ENCODE peak calls at places on chromosomes 2 and 18, in five cellular contexts. B, H, O, S and U are unnamed samples.

GRCh38 chr2:120489023-120489422 is 143.1 kb downstream of the INHBB start:
- DNase-seq in B (no peak), H (no peak), O (peak; percentile 24), S (no peak), U (no peak)

GRCh38 chr2:23376972-23377371 is 8.0 kb upstream of the KLHL29 start:
- DNase-seq in B (no peak), H (no peak), O (no peak), S (no peak), U (no peak)

GRCh38 chr2:29766191-29766590 is 155.2 kb downstream of the ALK start:
- DNase-seq in B (no peak), H (no peak), O (no peak), S (no peak), U (no peak)

GRCh38 chr2:65351948-65352595 is 80.3 kb downstream of the SPRED2 start:
- DNase-seq in B (no peak), H (no peak), O (no peak), S (no peak), U (no peak)

GRCh38 chr2:2623939-2624338 is 292.9 kb upstream of the MYT1L start:
- DNase-seq in B (no peak), H (no peak), O (no peak), S (no peak), U (no peak)

GRCh38 chr2:144886847-144887246 is 366.9 kb upstream of the ZEB2 start:
- DNase-seq in B (peak; percentile 25), H (peak; percentile 22), O (no peak), S (no peak), U (peak; percentile 63)

GRCh38 chr2:72745679-72746368 is 80.0 kb downstream of the EXOC6B start:
- DNase-seq in B (no peak), H (no peak), O (no peak), S (peak; percentile 13), U (no peak)

GRCh38 chr18:51480562-51481261 is 283.2 kb upstream of the MEX3C start:
- DNase-seq in B (no peak), H (no peak), O (no peak), S (no peak), U (no peak)

GRCh38 chr2:73979686-73980085 is 5.0 kb upstream of the TET3 start:
- DNase-seq in B (peak; percentile 72), H (peak; percentile 22), O (no peak), S (no peak), U (no peak)

GRCh38 chr2:104120144-104120543 is 733.8 kb upstream of the POU3F3 start:
- DNase-seq in B (no peak), H (no peak), O (no peak), S (no peak), U (no peak)

GRCh38 chr18:903703-904102 is 968 bp upstream of the ADCYAP1 start:
- DNase-seq in B (peak; percentile 46), H (no peak), O (no peak), S (no peak), U (peak; percentile 88)

GRCh38 chr2:28643324-28643723 is 108.3 kb upstream of the PPP1CB start:
- DNase-seq in B (no peak), H (peak; percentile 60), O (no peak), S (no peak), U (peak; percentile 67)

GRCh38 chr2:85760371-85760770 is 6.6 kb downstream of the ATOH8 start:
- DNase-seq in B (no peak), H (no peak), O (no peak), S (no peak), U (no peak)

GRCh38 chr2:136116813-136117390 is 1.0 kb downstream of the CXCR4 start:
- DNase-seq in B (peak; percentile 63), H (no peak), O (no peak), S (no peak), U (peak; percentile 79)

GRCh38 chr2:127679680-127680361 is 4.5 kb upstream of the LIMS2 start:
- DNase-seq in B (no peak), H (no peak), O (no peak), S (no peak), U (no peak)

GRCh38 chr2:184370954-184371353 is 227.4 kb upstream of the ZNF804A start:
- DNase-seq in B (no peak), H (no peak), O (no peak), S (no peak), U (no peak)

GRCh38 chr2:232417489-232417888 is 10.8 kb downstream of the ALPG start:
- DNase-seq in B (peak; percentile 67), H (no peak), O (no peak), S (no peak), U (no peak)

GRCh38 chr2:190910341-190911136 is 29.9 kb downstream of the GLS start:
- DNase-seq in B (no peak), H (no peak), O (no peak), S (no peak), U (no peak)

GRCh38 chr2:3867451-3867850 is 164.1 kb downstream of the DCDC2C start:
- DNase-seq in B (no peak), H (no peak), O (no peak), S (no peak), U (no peak)

GRCh38 chr18:28793911-28794310 is 617.0 kb upstream of the CDH2 start:
- DNase-seq in B (no peak), H (no peak), O (no peak), S (no peak), U (no peak)

GRCh38 chr2:41709702-41710599 is 337.9 kb upstream of the PKDCC start:
- DNase-seq in B (no peak), H (no peak), O (no peak), S (no peak), U (no peak)

GRCh38 chr2:192119536-192119935 is 75.2 kb downstream of the TMEFF2 start:
- DNase-seq in B (no peak), H (no peak), O (no peak), S (no peak), U (no peak)

GRCh38 chr2:24076849-24077534 is 866 bp upstream of the SF3B6 start:
- DNase-seq in B (no peak), H (no peak), O (no peak), S (no peak), U (no peak)

GRCh38 chr2:168565112-168565511 is 109.0 kb downstream of the CERS6 start:
- DNase-seq in B (peak; percentile 21), H (peak; percentile 39), O (no peak), S (no peak), U (no peak)

GRCh38 chr2:199677881-199678280 is 173.1 kb downstream of the FTCDNL1 start:
- DNase-seq in B (no peak), H (no peak), O (no peak), S (no peak), U (no peak)

GRCh38 chr2:100321181-100321880 is 970 bp downstream of the LONRF2 start:
- DNase-seq in B (peak; percentile 57), H (peak; percentile 38), O (no peak), S (peak; percentile 55), U (no peak)

GRCh38 chr18:79245517-79246001 is 150.2 kb upstream of the NFATC1 start:
- DNase-seq in B (no peak), H (no peak), O (no peak), S (no peak), U (no peak)

GRCh38 chr2:47869859-47870258 is 36.4 kb downstream of the FBXO11 start:
- DNase-seq in B (no peak), H (no peak), O (no peak), S (no peak), U (no peak)

GRCh38 chr2:182650704-182651103 is 65.4 kb upstream of the DNAJC10 start:
- DNase-seq in B (no peak), H (no peak), O (no peak), S (no peak), U (no peak)

GRCh38 chr2:117523267-117523666 is 291.2 kb upstream of the DDX18 start:
- DNase-seq in B (peak; percentile 39), H (peak; percentile 39), O (peak; percentile 91), S (no peak), U (no peak)

GRCh38 chr18:37565985-37566478 is 434 bp upstream of the CELF4 start:
- DNase-seq in B (peak; percentile 66), H (no peak), O (peak; percentile 52), S (no peak), U (peak; percentile 66)

GRCh38 chr18:49876536-49876935 is 63.2 kb upstream of the ACAA2 start:
- DNase-seq in B (no peak), H (no peak), O (no peak), S (no peak), U (no peak)

GRCh38 chr18:49878015-49878414 is 64.7 kb upstream of the ACAA2 start:
- DNase-seq in B (no peak), H (no peak), O (no peak), S (no peak), U (no peak)

GRCh38 chr18:49880656-49881055 is 67.3 kb upstream of the ACAA2 start:
- DNase-seq in B (no peak), H (no peak), O (no peak), S (no peak), U (no peak)

GRCh38 chr18:49878996-49879585 is 65.8 kb upstream of the ACAA2 start:
- DNase-seq in B (no peak), H (no peak), O (no peak), S (no peak), U (no peak)

GRCh38 chr18:49878567-49878966 is 65.2 kb upstream of the ACAA2 start:
- DNase-seq in B (no peak), H (no peak), O (no peak), S (no peak), U (no peak)
- H3K27ac ChIP-seq in B (no peak overlapping the region), H (no peak overlapping the region), O (no peak overlapping the region), S (no peak overlapping the region), U (no peak overlapping the region)

GRCh38 chr2:179180242-179180641 is 84.4 kb downstream of the SESTD1 start:
- DNase-seq in B (no peak), H (no peak), O (no peak), S (no peak), U (no peak)

GRCh38 chr2:179179719-179180118 is 84.9 kb downstream of the SESTD1 start:
- DNase-seq in B (no peak), H (no peak), O (no peak), S (no peak), U (no peak)

GRCh38 chr2:179181002-179181401 is 83.6 kb downstream of the SESTD1 start:
- DNase-seq in B (no peak), H (no peak), O (no peak), S (no peak), U (no peak)

GRCh38 chr2:179174240-179174639 is 90.4 kb downstream of the SESTD1 start:
- DNase-seq in B (no peak), H (no peak), O (no peak), S (no peak), U (no peak)

DNA sequence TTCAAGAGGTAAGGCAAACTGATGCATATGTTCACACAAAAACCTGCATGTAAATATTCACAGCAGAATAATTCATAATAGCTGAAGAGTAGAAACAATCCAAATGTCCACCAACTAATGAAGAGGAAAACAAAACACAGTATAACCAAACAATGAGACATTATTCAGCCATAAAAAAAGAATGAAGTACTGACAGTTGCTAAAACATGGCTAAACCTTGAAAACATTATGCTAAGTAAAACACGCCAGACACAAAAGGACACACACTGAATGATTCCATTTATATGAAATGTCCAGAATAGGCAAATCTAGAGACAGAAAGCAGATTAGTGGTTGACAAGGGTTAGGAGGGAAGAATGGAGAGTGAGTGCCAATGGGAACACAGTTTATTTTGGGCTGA is 86.9 kb downstream of the SESTD1 start:
- DNase-seq in B (no peak), H (no peak), O (no peak), S (no peak), U (no peak)
- H3K27ac ChIP-seq in B (no peak overlapping the region), H (no peak overlapping the region), O (no peak overlapping the region), S (no peak overlapping the region), U (no peak overlapping the region)

GRCh38 chr18:35616664-35617423 is 35.3 kb downstream of the GALNT1 start:
- DNase-seq in B (no peak), H (no peak), O (no peak), S (no peak), U (no peak)
- H3K27ac ChIP-seq in B (no peak overlapping the region), H (no peak overlapping the region), O (peak overlapping the region; percentile 26), S (no peak overlapping the region), U (no peak overlapping the region)

GRCh38 chr18:9931146-9931545 is 17.3 kb downstream of the VAPA start:
- DNase-seq in B (no peak), H (no peak), O (no peak), S (no peak), U (no peak)
- H3K27ac ChIP-seq in B (no peak overlapping the region), H (no peak overlapping the region), O (no peak overlapping the region), S (no peak overlapping the region), U (no peak overlapping the region)